ENCODE peak calls at places on chromosomes 2 and 18, in five cellular contexts. W is CD8-positive, alpha-beta T cell; Y is transverse colon; Z is GM23248; N is A549. M is an unnamed sample. For H3K4me1 and H3K9me3, the result is how much of the 10 kb centered on the place peaks cover.

GRCh38 chr18:2111456-2111855 is 459.8 kb downstream of the METTL4 start:
- DNase-seq in W (no peak), Y (no peak), Z (peak), N (no peak), M (no peak)

GRCh38 chr2:189519631-189520387 is 60.8 kb downstream of the SLC40A1 start:
- DNase-seq in W (no peak), Y (no peak), Z (no peak), N (no peak), M (no peak)

GRCh38 chr2:215556979-215557378 is 121.1 kb upstream of the FN1 start:
- DNase-seq in W (no peak), Y (no peak), Z (peak), N (peak), M (no peak)

GRCh38 chr2:237882510-237883481 is 23.4 kb downstream of the RAMP1 start:
- DNase-seq in W (no peak), Y (no peak), Z (no peak), N (no peak), M (no peak)

GRCh38 chr2:6526093-6526824 is 339.4 kb downstream of the CMPK2 start:
- DNase-seq in W (no peak), Y (peak), Z (no peak), N (no peak), M (no peak)

GRCh38 chr2:147408357-147408756 is 436.5 kb upstream of the ACVR2A start:
- DNase-seq in W (no peak), Y (no peak), Z (no peak), N (no peak), M (no peak)

GRCh38 chr2:201228912-201229290 is 31.4 kb upstream of the CASP8 start:
- DNase-seq in W (no peak), Y (peak), Z (no peak), N (no peak), M (no peak)

GRCh38 chr2:222338374-222338773 is 39.6 kb upstream of the PAX3 start:
- DNase-seq in W (no peak), Y (no peak), Z (no peak), N (no peak), M (no peak)

GRCh38 chr2:38123862-38124261 is 47.9 kb upstream of the CYP1B1 start:
- DNase-seq in W (no peak), Y (no peak), Z (no peak), N (no peak), M (no peak)

GRCh38 chr2:234678721-234679120 is 181.8 kb upstream of the ARL4C start:
- DNase-seq in W (no peak), Y (no peak), Z (peak), N (no peak), M (no peak)

GRCh38 chr2:137521653-137522052 is 442.6 kb upstream of the HNMT start:
- DNase-seq in W (no peak), Y (no peak), Z (no peak), N (no peak), M (no peak)

GRCh38 chr2:195566201-195566600 is 90.8 kb upstream of the SLC39A10 start:
- DNase-seq in W (no peak), Y (no peak), Z (no peak), N (no peak), M (no peak)

GRCh38 chr2:172226244-172227061 is 123.8 kb upstream of the DLX2 start:
- DNase-seq in W (peak), Y (peak), Z (no peak), N (no peak), M (no peak)

GRCh38 chr18:22348521-22349316 is 69.0 kb downstream of the CTAGE1 start:
- DNase-seq in W (no peak), Y (peak), Z (peak), N (peak), M (peak)

GRCh38 chr18:40832362-40832761 is 1122.7 kb upstream of the PIK3C3 start:
- DNase-seq in W (no peak), Y (no peak), Z (no peak), N (no peak), M (no peak)

GRCh38 chr2:60488291-60488690 is 65.2 kb downstream of the BCL11A start:
- DNase-seq in W (no peak), Y (no peak), Z (no peak), N (no peak), M (no peak)

DNA sequence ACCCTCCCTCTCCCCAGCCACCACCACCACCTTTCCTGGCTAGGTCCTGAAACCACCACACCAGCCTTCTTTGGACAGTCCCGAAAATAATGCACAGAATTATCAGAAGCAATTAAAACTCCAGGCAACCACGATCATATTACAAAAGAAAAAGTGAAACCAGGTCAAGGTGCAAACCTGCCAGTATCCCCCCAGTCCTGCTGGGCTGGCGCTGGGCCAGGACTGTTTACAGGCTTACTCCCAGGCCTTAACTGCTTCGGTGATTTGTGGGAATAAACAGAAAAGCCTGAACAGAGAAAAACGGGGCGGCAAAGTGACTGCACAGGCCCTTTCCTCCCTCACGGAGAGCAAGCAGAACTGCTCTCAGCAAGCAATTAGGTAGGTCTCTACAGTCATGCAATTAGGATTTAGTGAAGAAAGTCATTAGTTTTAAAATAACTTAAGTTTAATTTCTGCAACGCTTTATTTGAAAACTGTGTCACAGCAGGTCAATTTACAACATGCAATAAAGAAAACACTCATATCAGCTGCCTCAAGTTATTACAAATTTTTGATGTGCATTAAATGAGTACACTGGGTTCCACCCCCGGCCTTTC is 1.3 kb downstream of the HDAC4 start:
- DNase-seq in W (peak), Y (peak), Z (peak), N (peak), M (peak)
- H3K4me1 ChIP-seq in W (under half), Y (under half), Z (under half), N (under half), M (under half)

GRCh38 chr2:106205488-106205887 is 11.4 kb upstream of the UXS1 start:
- DNase-seq in W (no peak), Y (no peak), Z (no peak), N (no peak), M (no peak)
- H3K9me3 ChIP-seq in W (under half), Y (under half), Z (under half), N (under half), M (under half)

GRCh38 chr2:45125232-45125631 is 116.0 kb upstream of the SIX2 start:
- DNase-seq in W (no peak), Y (no peak), Z (no peak), N (no peak), M (no peak)

GRCh38 chr2:45123521-45124191 is 114.4 kb upstream of the SIX2 start:
- DNase-seq in W (no peak), Y (no peak), Z (no peak), N (no peak), M (no peak)

GRCh38 chr2:45124456-45124855 is 115.2 kb upstream of the SIX2 start:
- DNase-seq in W (no peak), Y (no peak), Z (no peak), N (no peak), M (no peak)

GRCh38 chr2:45121236-45121927 is 112.1 kb upstream of the SIX2 start:
- DNase-seq in W (no peak), Y (no peak), Z (no peak), N (no peak), M (no peak)

GRCh38 chr2:45123065-45123464 is 113.8 kb upstream of the SIX2 start:
- DNase-seq in W (no peak), Y (no peak), Z (no peak), N (no peak), M (no peak)
- H3K4me1 ChIP-seq in W (under half), Y (under half), Z (under half), N (under half), M (under half)

DNA sequence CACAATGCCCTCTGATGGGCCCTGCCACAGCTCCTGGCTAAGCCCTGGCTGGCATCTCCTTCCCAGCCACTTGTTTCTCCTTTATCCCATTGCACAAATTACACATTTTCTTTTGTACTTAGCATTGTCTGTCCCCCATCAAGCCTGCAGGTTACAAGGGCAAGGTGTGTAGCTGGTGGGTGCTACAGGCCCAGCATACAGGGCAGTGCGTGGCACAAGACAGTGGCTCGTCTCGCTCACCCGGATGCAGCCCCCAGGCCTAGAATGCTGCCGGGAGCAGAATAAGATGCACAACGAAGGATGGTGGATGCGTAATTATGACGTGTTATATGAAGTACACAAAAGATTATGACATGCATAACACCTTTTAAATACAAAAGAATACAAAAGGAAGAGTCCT is 87.6 kb downstream of the EIPR1 start:
- DNase-seq in W (no peak), Y (no peak), Z (no peak), N (no peak), M (no peak)
- H3K9me3 ChIP-seq in W (under half), Y (under half), Z (under half), N (under half), M (under half)

DNA sequence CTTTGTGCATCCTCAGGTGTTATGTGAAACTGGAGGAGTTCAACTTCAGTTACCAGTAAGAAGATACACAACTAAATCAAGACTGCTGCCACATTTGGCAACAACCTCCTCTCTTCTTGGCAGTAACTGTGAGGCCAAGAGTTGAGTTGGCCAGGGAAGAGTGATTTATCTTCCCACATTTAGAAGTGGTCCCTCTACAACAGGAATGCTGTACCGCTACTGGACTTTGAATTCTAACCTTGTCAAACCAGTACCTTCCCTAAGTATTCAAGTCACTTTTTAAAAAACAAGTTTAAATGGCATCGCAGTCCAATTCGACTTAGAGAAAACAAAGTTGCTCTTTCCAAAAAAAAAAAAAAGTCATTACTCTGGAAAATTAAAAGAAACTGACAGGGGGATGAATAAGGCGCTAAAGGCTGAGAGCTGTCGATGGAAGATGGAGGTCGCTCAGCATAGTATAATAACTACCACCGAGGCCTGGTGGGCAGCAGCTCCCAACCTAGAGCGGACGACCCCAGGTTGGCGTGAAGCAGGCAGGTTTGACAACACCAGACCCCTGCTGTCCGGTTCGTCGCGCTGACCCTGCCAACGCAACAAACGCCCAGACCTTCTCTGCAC is 1.0 kb downstream of the MAP4K3 start:
- DNase-seq in W (no peak), Y (no peak), Z (peak), N (no peak), M (no peak)
- H3K4me1 ChIP-seq in W (under half), Y (under half), Z (half or more), N (half or more), M (under half)

DNA sequence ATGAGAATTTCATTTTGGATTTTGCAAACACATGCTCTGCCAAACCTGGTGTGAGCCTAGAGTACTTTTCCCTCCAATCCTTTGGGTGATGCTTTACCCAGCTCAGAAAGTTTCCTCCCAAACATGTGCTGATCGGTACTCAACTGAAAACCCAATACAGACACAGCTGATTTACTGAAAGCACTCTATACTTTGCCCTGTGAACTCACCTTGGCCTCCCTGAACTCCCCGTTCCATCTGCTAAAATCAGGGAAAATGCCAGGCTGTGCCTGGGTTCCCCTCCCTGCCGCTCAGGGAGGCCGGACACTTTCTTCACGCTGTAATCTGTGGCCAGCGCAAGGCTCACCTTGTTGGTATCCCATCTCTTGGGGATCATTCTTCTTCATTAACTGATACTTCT is 391.2 kb downstream of the CBLN2 start:
- DNase-seq in W (no peak), Y (no peak), Z (no peak), N (no peak), M (no peak)
- H3K9me3 ChIP-seq in W (under half), Y (under half), Z (under half), N (under half), M (under half)

M was measured in lung.